ENCODE peak calls at places on chromosomes 12 and 14, in six cellular contexts. S, T, I, R, Z and H are unnamed samples.

GRCh38 chr12:123453165-123453564 is 4.8 kb upstream of the SNRNP35 start:
- DNase-seq in T (no peak), S (no peak), R (no peak), I (no peak), Z (no peak), H (no peak)

GRCh38 chr12:95790912-95791849 is 617 bp upstream of the NTN4 start:
- DNase-seq in R (no peak), T (no peak), Z (no peak), S (peak; percentile 20), I (peak; percentile 77), H (peak; percentile 30)

GRCh38 chr12:116492703-116493324 is 66.4 kb upstream of the MAP1LC3B2 start:
- DNase-seq in I (no peak), Z (peak; percentile 79), S (no peak), R (no peak), T (no peak), H (no peak)

GRCh38 chr12:67515679-67516363 is 132.7 kb upstream of the DYRK2 start:
- DNase-seq in T (peak; percentile 57), S (peak; percentile 32), R (peak; percentile 22), Z (no peak), I (no peak), H (no peak)

GRCh38 chr12:105274571-105274970 is 38.6 kb upstream of the APPL2 start:
- DNase-seq in I (no peak), T (no peak), Z (no peak), S (no peak), R (no peak), H (no peak)

GRCh38 chr12:128753438-128753837 is 70.3 kb downstream of the SLC15A4 start:
- DNase-seq in T (no peak), Z (no peak), I (no peak), R (no peak), S (no peak), H (no peak)

GRCh38 chr12:66236969-66237368 is 48.0 kb downstream of the IRAK3 start:
- DNase-seq in Z (no peak), S (no peak), I (no peak), R (no peak), T (no peak), H (no peak)

GRCh38 chr12:32702470-32702869 is 23.4 kb downstream of the DNM1L start:
- DNase-seq in Z (no peak), S (no peak), R (no peak), T (no peak), I (no peak), H (no peak)

GRCh38 chr14:30270200-30271161 is 288.5 kb upstream of the G2E3 start:
- DNase-seq in S (peak; percentile 78), T (peak; percentile 84), Z (peak; percentile 55), R (peak; percentile 79), I (peak; percentile 93), H (peak; percentile 78)

GRCh38 chr14:40133484-40133883 is 701.3 kb upstream of the FBXO33 start:
- DNase-seq in S (no peak), R (no peak), Z (no peak), T (no peak), I (no peak), H (no peak)

GRCh38 chr14:64758711-64759554 is 54.7 kb downstream of the PLEKHG3 start:
- DNase-seq in T (peak; percentile 56), Z (no peak), R (no peak), I (no peak), S (no peak), H (peak; percentile 73)

GRCh38 chr12:69682136-69682755 is 16.9 kb downstream of the BEST3 start:
- DNase-seq in I (no peak), R (no peak), T (no peak), S (no peak), Z (no peak), H (no peak)

GRCh38 chr12:77062846-77063461 is 2.4 kb downstream of the E2F7 start:
- DNase-seq in R (no peak), S (no peak), I (no peak), Z (no peak), T (peak; percentile 54), H (peak; percentile 29)

GRCh38 chr12:52327086-52327829 is 6.1 kb upstream of the KRT83 start:
- DNase-seq in Z (peak; percentile 96), S (peak; percentile 87), I (peak; percentile 75), R (peak; percentile 82), T (peak; percentile 88), H (peak; percentile 75)

GRCh38 chr14:20671597-20672283 is 12.6 kb upstream of the RNASE4 start:
- DNase-seq in S (no peak), I (no peak), R (no peak), T (no peak), Z (no peak), H (no peak)

DNA sequence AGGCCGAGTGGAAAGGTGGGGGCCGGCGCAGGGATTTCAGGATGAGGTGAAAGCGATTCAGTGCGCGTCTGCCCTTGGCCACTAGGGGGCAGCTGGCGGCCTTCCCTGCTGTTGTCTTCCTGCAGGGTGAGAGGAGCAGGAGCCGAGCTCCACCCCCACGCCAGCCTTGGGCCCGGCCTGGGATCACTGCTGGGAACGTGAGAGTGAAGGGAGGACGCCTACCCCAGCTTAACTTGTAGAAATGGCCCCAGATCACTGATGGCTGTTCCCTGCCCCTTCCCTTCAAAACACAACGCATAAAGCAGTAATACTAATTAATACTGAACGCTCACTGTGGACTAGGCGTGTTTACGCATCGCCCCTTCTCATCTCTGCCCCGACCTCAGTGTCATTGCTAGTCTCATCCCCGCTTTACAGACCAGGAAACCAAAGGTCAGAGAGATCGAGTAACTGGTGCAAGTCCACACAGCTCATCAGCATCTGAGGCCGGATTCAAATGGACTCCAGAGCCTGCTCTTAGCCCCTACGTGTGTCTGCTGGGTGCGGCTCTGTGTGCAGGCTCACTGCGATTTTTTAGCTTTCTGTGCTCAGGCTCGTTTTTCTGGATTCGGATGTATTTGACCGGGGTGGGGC is 24.3 kb downstream of the MVK start:
- DNase-seq in T (peak; percentile 86), R (peak; percentile 81), I (peak; percentile 97), Z (peak; percentile 44), S (peak; percentile 84), H (peak; percentile 86)
- TF ChIP-seq POLR2A in T (no peak), R (no peak), I (no peak), Z (no peak), S (no peak), H (no peak)

DNA sequence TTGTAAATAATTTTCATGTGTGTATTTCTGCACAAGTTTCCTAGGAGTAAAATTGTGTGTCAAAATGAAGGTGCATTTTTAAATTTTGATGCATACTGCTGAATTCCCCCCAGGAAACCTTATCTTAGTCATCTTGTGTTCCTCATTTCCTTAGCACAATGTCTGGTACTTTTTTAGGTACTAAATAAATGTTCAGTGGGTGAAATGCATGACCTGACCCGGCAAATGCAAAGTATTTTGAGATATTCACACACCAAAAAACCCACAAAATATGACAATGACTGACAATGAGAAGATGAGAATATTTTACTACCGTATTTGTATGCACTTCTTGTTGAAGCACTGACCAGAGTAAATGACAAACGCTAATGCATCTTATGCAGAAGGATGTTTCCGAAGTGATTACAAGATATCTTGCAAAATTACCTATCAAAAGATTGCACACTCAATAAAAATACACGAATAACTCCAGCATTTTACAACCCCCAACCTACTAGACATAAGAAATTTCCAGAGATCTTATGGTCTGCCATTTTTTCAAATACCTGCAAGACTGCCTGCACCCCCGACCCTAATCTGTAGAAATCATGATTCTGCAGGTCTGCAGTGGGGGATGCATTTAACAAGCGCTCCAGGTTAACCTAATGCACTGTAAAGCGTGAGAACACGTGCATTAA is 895 bp upstream of the PRKAB1 start:
- DNase-seq in S (no peak), T (no peak), I (no peak), R (no peak), Z (no peak), H (no peak)
- TF ChIP-seq POLR2A in S (no peak), T (no peak), I (no peak), R (no peak), Z (no peak), H (no peak)

DNA sequence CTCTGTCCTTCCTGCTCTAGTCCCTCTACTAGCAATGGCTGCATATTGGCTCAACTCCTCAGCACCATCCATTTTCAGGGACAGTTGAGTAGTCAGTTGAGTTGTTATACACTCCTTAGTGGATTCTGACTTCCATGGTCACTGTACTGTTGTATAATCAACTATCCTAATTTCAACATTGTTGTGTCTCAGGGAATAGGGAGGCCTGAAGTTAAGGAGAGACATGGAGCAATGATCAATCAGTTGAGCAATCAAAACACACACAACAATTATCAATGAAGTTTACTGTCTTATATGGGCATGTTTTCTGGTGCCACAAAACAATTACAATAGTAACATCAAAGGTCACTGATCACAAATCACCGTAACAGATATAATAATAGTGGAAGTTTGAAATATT is 255.9 kb downstream of the KCNC2 start:
- DNase-seq in T (no peak), I (no peak), R (no peak), Z (no peak), S (no peak), H (no peak)
- TF ChIP-seq POLR2A in T (no peak), I (no peak), R (no peak), Z (no peak), S (no peak), H (no peak)

DNA sequence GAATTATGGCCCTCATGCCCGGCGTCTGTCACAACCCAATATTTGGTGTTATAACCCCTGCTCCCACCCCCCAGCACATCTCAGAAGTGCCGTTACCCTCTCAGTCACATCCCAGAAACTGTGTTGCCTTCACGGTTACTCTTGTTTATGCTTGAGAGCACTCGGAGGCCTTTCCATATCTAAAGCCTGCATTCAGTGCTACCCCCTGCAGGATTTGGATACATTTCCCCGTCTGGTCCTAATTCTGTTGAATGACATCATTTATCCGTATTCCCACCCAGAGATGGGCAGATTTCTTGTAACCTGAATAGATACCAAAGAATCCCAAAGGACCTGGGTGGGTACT is 19.1 kb upstream of the FOS start:
- DNase-seq in T (no peak), I (no peak), R (no peak), Z (no peak), S (no peak), H (no peak)
- TF ChIP-seq POLR2A in T (no peak), I (no peak), R (no peak), Z (no peak), S (no peak), H (no peak)

DNA sequence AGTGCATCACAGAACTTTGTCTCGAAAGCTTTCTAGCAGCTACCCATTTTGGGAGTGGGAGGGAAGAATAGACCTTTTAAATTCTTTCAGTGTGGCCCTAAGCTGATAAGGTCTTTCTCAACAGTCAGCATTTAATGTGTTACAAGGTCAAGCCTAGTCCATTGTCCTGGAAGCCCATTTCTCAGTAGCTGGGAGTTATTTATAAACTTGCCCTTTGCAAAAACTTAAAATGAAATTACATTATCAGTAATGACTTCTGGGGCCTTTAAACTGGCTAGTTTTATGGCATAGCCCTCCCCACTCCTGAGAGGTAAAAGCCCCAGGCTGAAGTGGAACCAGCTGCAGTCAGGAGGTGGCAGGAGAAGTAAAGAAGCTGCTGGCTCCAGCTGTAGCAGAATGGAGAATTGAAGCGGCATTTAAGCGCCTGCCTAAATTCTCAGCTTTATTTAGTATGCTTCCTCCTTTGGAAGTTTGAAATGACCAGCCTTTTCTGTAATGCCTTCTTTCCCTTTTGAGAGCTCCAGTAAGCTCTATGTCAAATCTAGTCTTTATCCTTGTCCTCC is 12.4 kb downstream of the COPZ1 start:
- DNase-seq in R (no peak), I (no peak), Z (no peak), T (no peak), S (no peak), H (no peak)
- TF ChIP-seq POLR2A in R (no peak), I (no peak), Z (no peak), T (no peak), S (no peak), H (no peak)